ENCODE peak calls at places on chromosomes 1 and 21, in six cellular contexts. One of them, this sample, is unnamed.

GRCh38 chr21:34774750-34775149 is 106.0 kb downstream of the CLIC6 start:
- DNase-seq in GM23248: no peak
- DNase-seq in heart right ventricle: no peak
- DNase-seq in CD8-positive, alpha-beta T cell: no peak
- DNase-seq in HCT116: no peak
- DNase-seq in PC-3: peak
- DNase-seq in this sample: no peak

GRCh38 chr1:79353224-79353623 is 346.7 kb upstream of the ADGRL4 start:
- DNase-seq in GM23248: peak
- DNase-seq in heart right ventricle: no peak
- DNase-seq in CD8-positive, alpha-beta T cell: no peak
- DNase-seq in HCT116: peak
- DNase-seq in PC-3: peak
- DNase-seq in this sample: no peak

GRCh38 chr1:187045371-187045770 is 216.6 kb downstream of the PLA2G4A start:
- DNase-seq in GM23248: no peak
- DNase-seq in heart right ventricle: no peak
- DNase-seq in CD8-positive, alpha-beta T cell: no peak
- DNase-seq in HCT116: no peak
- DNase-seq in PC-3: no peak
- DNase-seq in this sample: no peak

GRCh38 chr1:56817716-56818463 is 1.3 kb downstream of the FYB2 start:
- DNase-seq in GM23248: peak
- DNase-seq in heart right ventricle: no peak
- DNase-seq in CD8-positive, alpha-beta T cell: no peak
- DNase-seq in HCT116: no peak
- DNase-seq in PC-3: no peak
- DNase-seq in this sample: no peak

GRCh38 chr1:231233735-231234417 is 7.1 kb upstream of the GNPAT start:
- DNase-seq in GM23248: no peak
- DNase-seq in heart right ventricle: no peak
- DNase-seq in CD8-positive, alpha-beta T cell: no peak
- DNase-seq in HCT116: peak
- DNase-seq in PC-3: no peak
- DNase-seq in this sample: no peak

GRCh38 chr1:33433509-33434362 is 2.8 kb upstream of the PHC2 start:
- DNase-seq in GM23248: peak
- DNase-seq in heart right ventricle: no peak
- DNase-seq in CD8-positive, alpha-beta T cell: no peak
- DNase-seq in HCT116: peak
- DNase-seq in PC-3: peak
- DNase-seq in this sample: peak

GRCh38 chr1:182430263-182431068 is 19.5 kb upstream of the RGSL1 start:
- DNase-seq in GM23248: no peak
- DNase-seq in heart right ventricle: no peak
- DNase-seq in CD8-positive, alpha-beta T cell: no peak
- DNase-seq in HCT116: no peak
- DNase-seq in PC-3: peak
- DNase-seq in this sample: no peak

GRCh38 chr1:181033128-181033798 is 520 bp upstream of the MR1 start:
- DNase-seq in GM23248: peak
- DNase-seq in heart right ventricle: no peak
- DNase-seq in CD8-positive, alpha-beta T cell: peak
- DNase-seq in HCT116: peak
- DNase-seq in PC-3: no peak
- DNase-seq in this sample: peak

GRCh38 chr1:25766721-25767436 is 33.1 kb upstream of the SELENON start:
- DNase-seq in GM23248: no peak
- DNase-seq in heart right ventricle: peak
- DNase-seq in CD8-positive, alpha-beta T cell: no peak
- DNase-seq in HCT116: no peak
- DNase-seq in PC-3: peak
- DNase-seq in this sample: peak

GRCh38 chr21:40652436-40652835 is 194.5 kb downstream of the DSCAM start:
- DNase-seq in GM23248: no peak
- DNase-seq in heart right ventricle: no peak
- DNase-seq in CD8-positive, alpha-beta T cell: no peak
- DNase-seq in HCT116: no peak
- DNase-seq in PC-3: no peak
- DNase-seq in this sample: no peak

GRCh38 chr1:111204923-111205723 is 4.7 kb upstream of the DENND2D start:
- DNase-seq in GM23248: no peak
- DNase-seq in heart right ventricle: no peak
- DNase-seq in CD8-positive, alpha-beta T cell: no peak
- DNase-seq in HCT116: no peak
- DNase-seq in PC-3: no peak
- DNase-seq in this sample: no peak

GRCh38 chr1:64505944-64506658 is 36.2 kb downstream of the CACHD1 start:
- DNase-seq in GM23248: no peak
- DNase-seq in heart right ventricle: no peak
- DNase-seq in CD8-positive, alpha-beta T cell: no peak
- DNase-seq in HCT116: no peak
- DNase-seq in PC-3: peak
- DNase-seq in this sample: peak

GRCh38 chr1:186178426-186179043 is 196.5 kb downstream of the TPR start:
- DNase-seq in GM23248: peak
- DNase-seq in heart right ventricle: no peak
- DNase-seq in CD8-positive, alpha-beta T cell: no peak
- DNase-seq in HCT116: no peak
- DNase-seq in PC-3: peak
- DNase-seq in this sample: peak

GRCh38 chr1:199463521-199464127 is 563.9 kb upstream of the NR5A2 start:
- DNase-seq in GM23248: peak
- DNase-seq in heart right ventricle: no peak
- DNase-seq in CD8-positive, alpha-beta T cell: no peak
- DNase-seq in HCT116: peak
- DNase-seq in PC-3: peak
- DNase-seq in this sample: peak

GRCh38 chr1:151918819-151919218 is 9.5 kb upstream of the THEM4 start:
- DNase-seq in GM23248: no peak
- DNase-seq in heart right ventricle: no peak
- DNase-seq in CD8-positive, alpha-beta T cell: no peak
- DNase-seq in HCT116: no peak
- DNase-seq in PC-3: no peak
- DNase-seq in this sample: no peak

GRCh38 chr1:205610036-205610435 is 21.8 kb downstream of the ELK4 start:
- DNase-seq in GM23248: peak
- DNase-seq in heart right ventricle: no peak
- DNase-seq in CD8-positive, alpha-beta T cell: no peak
- DNase-seq in HCT116: no peak
- DNase-seq in PC-3: peak
- DNase-seq in this sample: no peak

GRCh38 chr1:11990303-11991032 is 10.2 kb downstream of the MFN2 start:
- DNase-seq in GM23248: no peak
- DNase-seq in heart right ventricle: peak
- DNase-seq in CD8-positive, alpha-beta T cell: no peak
- DNase-seq in HCT116: no peak
- DNase-seq in PC-3: peak
- DNase-seq in this sample: no peak

GRCh38 chr1:217363319-217363718 is 267.6 kb downstream of the GPATCH2 start:
- DNase-seq in GM23248: peak
- DNase-seq in heart right ventricle: no peak
- DNase-seq in CD8-positive, alpha-beta T cell: no peak
- DNase-seq in HCT116: no peak
- DNase-seq in PC-3: peak
- DNase-seq in this sample: peak

GRCh38 chr1:234488054-234488953 is 9.3 kb upstream of the TARBP1 start:
- DNase-seq in GM23248: no peak
- DNase-seq in heart right ventricle: no peak
- DNase-seq in CD8-positive, alpha-beta T cell: no peak
- DNase-seq in HCT116: no peak
- DNase-seq in PC-3: no peak
- DNase-seq in this sample: no peak

GRCh38 chr1:203686091-203686632 is 59.5 kb downstream of the ATP2B4 start:
- DNase-seq in GM23248: peak
- DNase-seq in heart right ventricle: no peak
- DNase-seq in CD8-positive, alpha-beta T cell: no peak
- DNase-seq in HCT116: no peak
- DNase-seq in PC-3: peak
- DNase-seq in this sample: no peak

GRCh38 chr1:203133969-203134725 is 6.6 kb downstream of the ADORA1 start:
- DNase-seq in GM23248: peak
- DNase-seq in heart right ventricle: no peak
- DNase-seq in CD8-positive, alpha-beta T cell: no peak
- DNase-seq in HCT116: no peak
- DNase-seq in PC-3: peak
- DNase-seq in this sample: no peak

GRCh38 chr1:109534307-109534858 is 5.3 kb upstream of the GPR61 start:
- DNase-seq in GM23248: no peak
- DNase-seq in heart right ventricle: no peak
- DNase-seq in CD8-positive, alpha-beta T cell: no peak
- DNase-seq in HCT116: no peak
- DNase-seq in PC-3: no peak
- DNase-seq in this sample: no peak
- H3K27ac ChIP-seq in GM23248: no peak
- H3K27ac ChIP-seq in heart right ventricle: peak
- H3K27ac ChIP-seq in CD8-positive, alpha-beta T cell: no peak
- H3K27ac ChIP-seq in HCT116: no peak
- H3K27ac ChIP-seq in PC-3: no peak
- H3K27ac ChIP-seq in this sample: no peak

GRCh38 chr1:30746212-30747027 is 11.2 kb downstream of the LAPTM5 start:
- DNase-seq in GM23248: no peak
- DNase-seq in heart right ventricle: no peak
- DNase-seq in CD8-positive, alpha-beta T cell: no peak
- DNase-seq in HCT116: no peak
- DNase-seq in PC-3: no peak
- DNase-seq in this sample: no peak
- H3K27ac ChIP-seq in GM23248: no peak
- H3K27ac ChIP-seq in heart right ventricle: no peak
- H3K27ac ChIP-seq in CD8-positive, alpha-beta T cell: peak
- H3K27ac ChIP-seq in HCT116: no peak
- H3K27ac ChIP-seq in PC-3: no peak
- H3K27ac ChIP-seq in this sample: no peak

GRCh38 chr1:211415700-211416099 is 76.3 kb downstream of the RD3 start:
- DNase-seq in GM23248: no peak
- DNase-seq in heart right ventricle: no peak
- DNase-seq in CD8-positive, alpha-beta T cell: no peak
- DNase-seq in HCT116: no peak
- DNase-seq in PC-3: no peak
- DNase-seq in this sample: no peak
- H3K27ac ChIP-seq in GM23248: peak
- H3K27ac ChIP-seq in heart right ventricle: no peak
- H3K27ac ChIP-seq in CD8-positive, alpha-beta T cell: no peak
- H3K27ac ChIP-seq in HCT116: no peak
- H3K27ac ChIP-seq in PC-3: no peak
- H3K27ac ChIP-seq in this sample: no peak

GRCh38 chr1:225897595-225898514 is 8.9 kb upstream of the LEFTY1 start:
- DNase-seq in GM23248: no peak
- DNase-seq in heart right ventricle: no peak
- DNase-seq in CD8-positive, alpha-beta T cell: peak
- DNase-seq in HCT116: no peak
- DNase-seq in PC-3: peak
- DNase-seq in this sample: no peak
- H3K27ac ChIP-seq in GM23248: no peak
- H3K27ac ChIP-seq in heart right ventricle: no peak
- H3K27ac ChIP-seq in CD8-positive, alpha-beta T cell: peak
- H3K27ac ChIP-seq in HCT116: no peak
- H3K27ac ChIP-seq in PC-3: peak
- H3K27ac ChIP-seq in this sample: no peak

GRCh38 chr1:47332779-47333577 is 612 bp upstream of the CMPK1 start:
- DNase-seq in GM23248: peak
- DNase-seq in heart right ventricle: no peak
- DNase-seq in CD8-positive, alpha-beta T cell: no peak
- DNase-seq in HCT116: no peak
- DNase-seq in PC-3: no peak
- DNase-seq in this sample: no peak

GRCh38 chr1:47333922-47334764 is 553 bp downstream of the CMPK1 start:
- DNase-seq in GM23248: peak
- DNase-seq in heart right ventricle: peak
- DNase-seq in CD8-positive, alpha-beta T cell: peak
- DNase-seq in HCT116: peak
- DNase-seq in PC-3: peak
- DNase-seq in this sample: no peak

GRCh38 chr1:47337350-47337749 is 3.8 kb downstream of the CMPK1 start:
- DNase-seq in GM23248: no peak
- DNase-seq in heart right ventricle: no peak
- DNase-seq in CD8-positive, alpha-beta T cell: no peak
- DNase-seq in HCT116: no peak
- DNase-seq in PC-3: no peak
- DNase-seq in this sample: no peak

GRCh38 chr1:47333578-47333921 is at the start of gene CMPK1:
- DNase-seq in GM23248: peak
- DNase-seq in heart right ventricle: peak
- DNase-seq in CD8-positive, alpha-beta T cell: peak
- DNase-seq in HCT116: peak
- DNase-seq in PC-3: peak
- DNase-seq in this sample: no peak

DNA sequence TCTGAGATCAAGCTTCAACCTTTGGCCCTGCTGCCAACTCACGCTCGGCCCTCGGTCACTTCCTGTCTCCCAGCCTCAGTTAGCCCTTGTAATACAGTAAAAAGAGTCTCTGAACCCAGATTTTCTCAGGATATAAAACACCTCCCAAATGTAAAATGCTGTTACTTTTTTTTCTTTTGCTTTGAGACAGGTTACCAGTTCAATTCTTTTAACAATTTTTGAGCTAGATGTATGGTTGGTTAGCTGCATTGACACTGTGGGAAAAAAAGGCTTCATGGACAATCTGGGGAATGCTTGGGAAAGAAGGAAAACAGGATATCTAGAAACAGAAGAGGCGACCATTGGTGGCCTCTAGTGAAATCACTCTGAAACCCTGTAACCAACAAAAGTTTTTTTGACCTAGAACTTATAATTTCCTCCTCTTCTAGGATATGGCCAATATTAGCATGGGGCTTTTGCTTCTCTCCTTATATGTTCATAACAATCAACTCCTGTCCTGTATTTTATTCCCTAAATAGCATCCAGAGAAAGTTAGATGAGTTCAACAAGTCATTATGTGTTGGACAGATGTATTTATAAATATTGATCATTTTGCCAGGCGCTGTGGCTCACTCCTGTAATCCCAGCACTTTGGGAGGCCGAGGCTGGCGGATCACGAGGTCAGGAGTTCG is 1.3 kb downstream of the CMPK1 start:
- DNase-seq in GM23248: peak
- DNase-seq in heart right ventricle: no peak
- DNase-seq in CD8-positive, alpha-beta T cell: no peak
- DNase-seq in HCT116: no peak
- DNase-seq in PC-3: no peak
- DNase-seq in this sample: no peak
- H3K27ac ChIP-seq in GM23248: peak
- H3K27ac ChIP-seq in heart right ventricle: peak
- H3K27ac ChIP-seq in CD8-positive, alpha-beta T cell: peak
- H3K27ac ChIP-seq in HCT116: peak
- H3K27ac ChIP-seq in PC-3: peak
- H3K27ac ChIP-seq in this sample: peak

GRCh38 chr1:78333426-78334012 is 157.3 kb upstream of the PTGFR start:
- DNase-seq in GM23248: peak
- DNase-seq in heart right ventricle: no peak
- DNase-seq in CD8-positive, alpha-beta T cell: no peak
- DNase-seq in HCT116: peak
- DNase-seq in PC-3: peak
- DNase-seq in this sample: no peak
- H3K27ac ChIP-seq in GM23248: no peak
- H3K27ac ChIP-seq in heart right ventricle: no peak
- H3K27ac ChIP-seq in CD8-positive, alpha-beta T cell: no peak
- H3K27ac ChIP-seq in HCT116: no peak
- H3K27ac ChIP-seq in PC-3: no peak
- H3K27ac ChIP-seq in this sample: no peak